ENCODE peak calls at places on chromosomes 5 and 9, in eight cellular contexts. P is IMR-90; D is effector memory CD4-positive, alpha-beta T cell; M is left ventricle myocardium inferior; L is thoracic aorta; Y is GM23338; S is uterus; B is OCI-LY7. J is an unnamed sample.

GRCh38 chr5:88660947-88661869 is 221.8 kb downstream of the MEF2C start:
- DNase-seq in P (peak; percentile 77), D (no peak), M (no peak), L (no peak), Y (peak; percentile 96), S (peak; percentile 38), B (peak; percentile 83), J (no peak)

GRCh38 chr9:133609311-133610098 is at the start of gene FAM163B:
- DNase-seq in P (peak; percentile 22), D (no peak), M (peak; percentile 29), L (no peak), Y (peak; percentile 78), S (peak; percentile 30), B (no peak), J (no peak)

GRCh38 chr9:132644251-132644650 is 25.5 kb downstream of the DDX31 start:
- DNase-seq in P (no peak), D (no peak), M (no peak), L (no peak), Y (peak; percentile 37), S (no peak), B (peak; percentile 27), J (no peak)

GRCh38 chr5:127203818-127204217 is 86.8 kb upstream of the MEGF10 start:
- DNase-seq in P (peak; percentile 39), D (no peak), M (no peak), L (no peak), Y (no peak), S (no peak), B (no peak), J (no peak)

GRCh38 chr5:141762790-141763368 is 80.8 kb upstream of the ARAP3 start:
- DNase-seq in P (no peak), D (no peak), M (no peak), L (no peak), Y (no peak), S (no peak), B (no peak), J (no peak)

GRCh38 chr5:39420482-39421145 is 4.2 kb downstream of the DAB2 start:
- DNase-seq in P (peak; percentile 71), D (no peak), M (peak; percentile 69), L (peak; percentile 68), Y (no peak), S (peak; percentile 74), B (no peak), J (peak; percentile 72)

GRCh38 chr5:141298376-141298775 is 5.5 kb downstream of the SLC25A2 start:
- DNase-seq in P (no peak), D (no peak), M (no peak), L (no peak), Y (no peak), S (no peak), B (no peak), J (no peak)

GRCh38 chr5:59543826-59544442 is 349.6 kb downstream of the PDE4D start:
- DNase-seq in P (no peak), D (no peak), M (no peak), L (no peak), Y (peak; percentile 13), S (no peak), B (no peak), J (no peak)

GRCh38 chr5:154325566-154325965 is 120.2 kb upstream of the SAP30L start:
- DNase-seq in P (no peak), D (no peak), M (no peak), L (no peak), Y (no peak), S (no peak), B (no peak), J (no peak)

GRCh38 chr5:177429248-177430045 is 3.0 kb downstream of the GRK6 start:
- DNase-seq in P (no peak), D (peak; percentile 75), M (peak; percentile 67), L (no peak), Y (no peak), S (no peak), B (peak; percentile 82), J (peak; percentile 82)

GRCh38 chr5:177428574-177429217 is 2.2 kb downstream of the GRK6 start:
- DNase-seq in P (no peak), D (no peak), M (no peak), L (no peak), Y (no peak), S (no peak), B (no peak), J (no peak)

GRCh38 chr5:177426566-177427210 is at the start of gene GRK6:
- DNase-seq in P (no peak), D (peak; percentile 66), M (peak; percentile 32), L (no peak), Y (peak; percentile 73), S (peak; percentile 57), B (peak; percentile 81), J (no peak)

GRCh38 chr5:177427211-177427822 is 841 bp downstream of the GRK6 start:
- DNase-seq in P (no peak), D (no peak), M (no peak), L (no peak), Y (no peak), S (no peak), B (peak; percentile 43), J (no peak)

GRCh38 chr5:177427919-177428573 is 1.6 kb downstream of the GRK6 start:
- DNase-seq in P (no peak), D (no peak), M (no peak), L (no peak), Y (no peak), S (no peak), B (peak; percentile 46), J (no peak)
- H3K4me3 ChIP-seq in P (no peak overlapping the region), D (peak overlapping the region; percentile 62), M (peak overlapping the region; percentile 81), L (peak overlapping the region; percentile 95), Y (peak overlapping the region; percentile 89), S (peak overlapping the region; percentile 87), B (peak overlapping the region; percentile 77), J (no peak overlapping the region)

DNA sequence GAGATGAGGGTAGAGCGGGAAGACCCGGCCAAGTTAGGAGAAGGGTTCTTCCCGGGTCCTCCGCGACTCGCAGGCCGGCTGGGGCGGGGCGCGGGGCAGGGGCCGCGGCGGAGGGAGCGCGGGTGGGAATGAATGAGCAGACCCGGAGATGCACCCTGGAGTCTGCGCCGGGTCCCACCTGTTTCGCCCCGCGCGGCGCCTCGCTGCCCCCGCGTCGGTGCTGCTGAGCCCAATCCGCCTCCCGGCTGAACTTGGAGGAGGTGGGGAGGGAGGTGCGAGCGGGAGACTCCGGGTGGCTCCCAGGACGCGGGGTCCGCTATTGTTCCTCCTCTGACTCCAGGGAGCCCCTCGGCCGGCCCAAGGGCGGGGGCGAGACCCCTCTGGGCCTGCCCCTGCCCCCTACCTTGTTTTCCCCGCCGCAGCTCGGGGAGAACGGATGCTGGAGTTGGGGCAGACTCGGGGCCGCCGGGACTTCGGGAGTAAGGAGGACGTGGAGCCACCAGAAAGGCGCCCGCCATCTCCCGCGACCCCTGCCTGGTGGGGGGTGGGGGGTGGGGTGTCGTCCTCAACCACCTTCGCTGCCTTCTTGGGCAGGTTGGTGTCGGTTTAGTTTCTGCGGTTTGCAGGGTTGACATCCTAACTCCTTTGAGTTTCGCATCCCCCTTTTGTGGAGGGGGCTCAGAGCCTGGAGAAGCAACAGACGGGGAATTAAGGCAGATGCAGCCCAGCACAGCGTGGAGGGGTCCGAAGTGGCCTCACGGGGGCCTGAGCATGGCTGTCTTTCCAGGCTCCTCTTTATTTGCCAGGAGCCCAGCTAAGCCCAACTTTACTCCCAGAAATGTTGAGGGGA is 797 bp downstream of the RAI14 start:
- DNase-seq in P (no peak), D (no peak), M (peak; percentile 18), L (no peak), Y (peak; percentile 55), S (peak; percentile 45), B (no peak), J (no peak)
- H3K4me1 ChIP-seq in P (peaks cover 17% of the 10 kb centered on the region), D (peaks cover 15% of the 10 kb centered on the region), M (peaks cover 40% of the 10 kb centered on the region), L (peaks cover 62% of the 10 kb centered on the region), Y (peaks cover 53% of the 10 kb centered on the region), S (no peaks in the 10 kb centered on the region), B (no peaks in the 10 kb centered on the region), J (peaks cover 11% of the 10 kb centered on the region)

GRCh38 chr9:83420486-83420885 is 117.7 kb downstream of the FRMD3 start:
- DNase-seq in P (no peak), D (no peak), M (no peak), L (no peak), Y (no peak), S (no peak), B (no peak), J (no peak)
- H3K27ac ChIP-seq in P (no peak overlapping the region), D (no peak overlapping the region), M (no peak overlapping the region), L (no peak overlapping the region), Y (no peak overlapping the region), S (no peak overlapping the region), B (no peak overlapping the region), J (no peak overlapping the region)

DNA sequence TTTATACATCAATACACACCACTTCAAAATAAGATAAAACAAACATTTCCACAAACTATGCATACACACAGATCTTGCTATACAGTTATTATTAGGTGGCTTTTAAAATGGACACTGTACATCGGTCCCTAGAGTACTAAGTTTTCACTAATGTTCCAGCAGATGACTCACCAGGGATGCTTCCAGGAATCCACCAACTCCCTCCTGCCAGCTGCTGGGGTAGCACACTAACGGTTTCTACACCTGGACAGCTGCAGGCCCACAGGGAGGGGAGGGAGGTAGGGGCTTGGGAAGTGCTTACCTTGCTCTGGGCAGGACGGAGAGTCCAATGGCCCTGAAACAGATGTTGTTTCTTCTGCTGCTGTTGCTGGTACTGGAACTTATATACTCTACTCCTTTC is at the start of gene IL12B:
- DNase-seq in P (peak; percentile 70), D (no peak), M (no peak), L (no peak), Y (no peak), S (no peak), B (no peak), J (no peak)
- H3K4me3 ChIP-seq in P (no peak within 1 kb of the TSS), D (peak within 1 kb of the TSS; percentile 44), M (peak within 1 kb of the TSS; percentile 64), L (peak within 1 kb of the TSS; percentile 67), Y (peak within 1 kb of the TSS; percentile 73), S (no peak within 1 kb of the TSS), B (peak within 1 kb of the TSS; percentile 72), J (no peak within 1 kb of the TSS)

J was measured in lung.